ENCODE peak calls at places on chromosomes 12 and 14, in nine cellular contexts. H, D, J, V, B, A, W, M and C are unnamed samples. For H3K4me1, the result is how much of the 10 kb centered on the place peaks cover.

GRCh38 chr12:46944104-46944503 is 118.3 kb upstream of the SLC38A4 start:
- DNase-seq in D (no peak), A (no peak), H (peak), M (peak), J (no peak), B (no peak), V (no peak), W (peak), C (no peak)

GRCh38 chr12:49187184-49187583 is 1.7 kb downstream of the TUBA1A start:
- DNase-seq in J (peak), A (no peak), V (no peak), D (no peak), M (peak), B (peak), H (peak), W (no peak), C (no peak)

GRCh38 chr12:110046451-110047187 is 1.7 kb downstream of the C12orf76 start:
- DNase-seq in D (no peak), J (no peak), M (no peak), V (no peak), A (no peak), H (no peak), B (no peak), W (no peak), C (no peak)

GRCh38 chr12:26566670-26567069 is 266.3 kb downstream of the ITPR2 start:
- DNase-seq in A (no peak), J (no peak), M (no peak), W (no peak), B (no peak), D (no peak), V (no peak), H (peak), C (no peak)

GRCh38 chr12:94575645-94576393 is 74.5 kb downstream of the TMCC3 start:
- DNase-seq in B (no peak), W (no peak), H (no peak), A (no peak), V (no peak), D (no peak), J (no peak), M (no peak), C (no peak)

GRCh38 chr14:105492966-105493871 is 2.2 kb downstream of the TEDC1 start:
- DNase-seq in M (no peak), V (peak), J (peak), D (no peak), H (no peak), B (no peak), W (no peak), A (no peak), C (peak)

GRCh38 chr12:43540474-43540873 is 11.5 kb downstream of the ADAMTS20 start:
- DNase-seq in M (peak), V (no peak), H (no peak), W (no peak), A (no peak), B (no peak), D (no peak), J (no peak), C (no peak)

GRCh38 chr14:97276573-97276972 is 479.4 kb downstream of the VRK1 start:
- DNase-seq in D (no peak), B (peak), A (no peak), M (no peak), W (no peak), H (no peak), V (no peak), J (no peak), C (no peak)

GRCh38 chr12:105721051-105721825 is 390.7 kb downstream of the C12orf75 start:
- DNase-seq in J (no peak), B (no peak), H (no peak), M (no peak), W (no peak), A (no peak), D (no peak), V (no peak), C (no peak)

GRCh38 chr14:41668346-41668745 is 61.7 kb downstream of the LRFN5 start:
- DNase-seq in D (no peak), B (no peak), V (no peak), M (peak), W (no peak), A (no peak), H (no peak), J (no peak), C (no peak)

GRCh38 chr12:90100619-90101018 is 392.0 kb upstream of the ATP2B1 start:
- DNase-seq in V (no peak), B (no peak), M (no peak), W (no peak), H (no peak), A (no peak), J (no peak), D (no peak), C (no peak)

GRCh38 chr12:55899035-55899434 is 28.7 kb downstream of the PYM1 start:
- DNase-seq in B (no peak), W (no peak), V (no peak), D (no peak), A (no peak), H (peak), J (no peak), M (no peak), C (no peak)

GRCh38 chr12:68364893-68365725 is 32.9 kb upstream of the MDM1 start:
- DNase-seq in H (peak), V (peak), J (peak), D (peak), B (peak), M (peak), W (peak), A (peak), C (peak)

GRCh38 chr14:99041820-99042174 is 230.2 kb downstream of the BCL11B start:
- DNase-seq in H (no peak), J (no peak), W (no peak), D (peak), V (no peak), B (no peak), M (peak), A (no peak), C (no peak)

GRCh38 chr14:99040047-99040446 is 231.9 kb downstream of the BCL11B start:
- DNase-seq in H (no peak), V (no peak), D (peak), M (no peak), J (no peak), A (no peak), W (no peak), B (no peak), C (no peak)

GRCh38 chr14:99039316-99040041 is 232.5 kb downstream of the BCL11B start:
- DNase-seq in H (no peak), J (no peak), A (no peak), B (no peak), V (no peak), M (no peak), D (peak), W (no peak), C (no peak)

GRCh38 chr14:99041141-99041819 is 230.7 kb downstream of the BCL11B start:
- DNase-seq in H (no peak), D (peak), B (no peak), J (no peak), A (no peak), W (no peak), M (no peak), V (no peak), C (no peak)

GRCh38 chr14:99040711-99041110 is 231.3 kb downstream of the BCL11B start:
- DNase-seq in H (no peak), M (no peak), V (no peak), A (no peak), W (no peak), B (no peak), D (peak), J (no peak), C (no peak)
- H3K4me1 ChIP-seq in H (under half), M (under half), V (under half), A (under half), W (under half), B (under half), D (under half), J (under half), C (under half)

DNA sequence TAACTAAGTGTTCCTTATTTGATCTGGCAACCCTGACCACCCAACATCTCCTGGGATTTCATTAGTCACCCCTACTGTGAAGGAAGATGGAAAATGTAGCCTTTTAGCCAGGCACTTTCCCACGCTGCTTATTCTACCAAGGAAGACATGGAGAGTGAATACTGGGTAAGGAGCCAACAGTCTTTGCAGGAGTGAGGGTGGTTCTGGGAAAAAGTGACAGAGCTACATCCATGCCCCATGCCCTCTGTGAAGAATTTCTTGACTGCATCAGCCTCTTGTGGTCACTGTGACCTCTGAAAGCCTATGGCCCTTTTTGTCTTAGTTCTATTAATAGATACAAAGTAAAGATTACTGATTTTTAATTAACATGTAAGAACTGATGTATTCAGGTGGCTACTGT is 196.0 kb upstream of the EEA1 start:
- DNase-seq in A (no peak), V (no peak), B (no peak), J (no peak), D (no peak), H (no peak), W (no peak), M (no peak), C (no peak)
- H3K4me1 ChIP-seq in A (under half), V (under half), B (under half), J (under half), D (under half), H (under half), W (half or more), M (under half), C (under half)

GRCh38 chr12:50568338-50569155 is 63.8 kb downstream of the DIP2B start:
- DNase-seq in A (no peak), H (peak), J (no peak), W (no peak), D (no peak), M (no peak), V (no peak), B (no peak), C (no peak)
- H3K4me1 ChIP-seq in A (under half), H (under half), J (under half), W (under half), D (half or more), M (under half), V (half or more), B (under half), C (half or more)

DNA sequence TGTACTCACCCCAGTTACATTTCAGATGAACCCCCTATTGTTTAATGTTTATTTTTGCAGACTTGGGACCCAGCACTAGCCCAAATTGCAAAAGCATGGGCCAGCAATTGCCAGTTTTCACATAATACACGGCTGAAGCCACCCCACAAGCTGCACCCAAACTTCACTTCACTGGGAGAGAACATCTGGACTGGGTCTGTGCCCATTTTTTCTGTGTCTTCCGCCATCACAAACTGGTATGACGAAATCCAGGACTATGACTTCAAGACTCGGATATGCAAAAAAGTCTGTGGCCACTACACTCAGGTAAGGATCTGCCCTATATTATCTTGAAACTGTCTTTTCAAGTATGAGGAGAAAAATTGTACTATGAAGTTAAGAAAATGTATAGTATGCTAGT is 1.2 kb downstream of the GLIPR1 start:
- DNase-seq in V (no peak), H (peak), M (no peak), J (no peak), B (no peak), W (no peak), A (no peak), D (no peak), C (no peak)
- H3K4me1 ChIP-seq in V (under half), H (under half), M (under half), J (under half), B (half or more), W (under half), A (under half), D (under half), C (under half)